ENCODE peak calls at places on chromosome 2, in ten cellular contexts. R is endothelial cell, C is thoracic aorta, J is sigmoid colon, N is astrocyte of the spinal cord, X is upper lobe of right lung, V is foreskin fibroblast, Z is NB4, H is MM.1S, G is progenitor cell of endocrine pancreas. E is an unnamed sample.

GRCh38 chr2:101473581-101473910 is 1.4 kb downstream of the RFX8 start:
- DNase-seq in R (no peak), C (no peak), J (no peak), N (peak; percentile 46), X (no peak), V (no peak), Z (no peak), H (no peak), G (no peak), E (no peak)

GRCh38 chr2:189142893-189143759 is 36.4 kb downstream of the COL5A2 start:
- DNase-seq in R (peak; percentile 57), C (no peak), J (no peak), N (no peak), X (no peak), V (peak; percentile 34), Z (peak; percentile 63), H (peak; percentile 49), G (no peak), E (no peak)

GRCh38 chr2:239918749-239919148 is 106.4 kb downstream of the NDUFA10 start:
- DNase-seq in R (no peak), C (no peak), J (no peak), N (no peak), X (peak; percentile 50), V (no peak), Z (no peak), H (no peak), G (no peak), E (peak; percentile 52)

GRCh38 chr2:72115361-72116080 is 32.1 kb downstream of the CYP26B1 start:
- DNase-seq in R (no peak), C (peak; percentile 73), J (peak; percentile 62), N (peak; percentile 83), X (peak; percentile 72), V (peak; percentile 82), Z (no peak), H (no peak), G (no peak), E (peak; percentile 76)

GRCh38 chr2:27800856-27801255 is 29.3 kb downstream of the MRPL33 start:
- DNase-seq in R (no peak), C (no peak), J (no peak), N (no peak), X (no peak), V (no peak), Z (no peak), H (no peak), G (no peak), E (no peak)

GRCh38 chr2:172865422-172865821 is 129.8 kb downstream of the RAPGEF4 start:
- DNase-seq in R (no peak), C (no peak), J (no peak), N (no peak), X (no peak), V (no peak), Z (peak; percentile 14), H (no peak), G (no peak), E (no peak)

GRCh38 chr2:231294578-231295362 is 96.3 kb downstream of the ARMC9 start:
- DNase-seq in R (no peak), C (no peak), J (no peak), N (no peak), X (no peak), V (no peak), Z (peak; percentile 80), H (no peak), G (no peak), E (no peak)

GRCh38 chr2:86621290-86621943 is 2.2 kb downstream of the RNF103 start:
- DNase-seq in R (no peak), C (no peak), J (no peak), N (peak; percentile 13), X (no peak), V (no peak), Z (peak; percentile 23), H (peak; percentile 18), G (no peak), E (no peak)

GRCh38 chr2:46036929-46037328 is 260.3 kb upstream of the EPAS1 start:
- DNase-seq in R (no peak), C (no peak), J (no peak), N (peak; percentile 92), X (no peak), V (peak; percentile 73), Z (no peak), H (no peak), G (no peak), E (no peak)

GRCh38 chr2:180208841-180209240 is 201.7 kb upstream of the CWC22 start:
- DNase-seq in R (no peak), C (no peak), J (no peak), N (peak; percentile 60), X (no peak), V (peak; percentile 29), Z (no peak), H (no peak), G (no peak), E (no peak)

GRCh38 chr2:38386377-38386776 is 9.3 kb upstream of the ATL2 start:
- DNase-seq in R (no peak), C (no peak), J (no peak), N (no peak), X (no peak), V (no peak), Z (peak; percentile 22), H (no peak), G (no peak), E (no peak)

GRCh38 chr2:141911485-141912066 is 219.2 kb downstream of the LRP1B start:
- DNase-seq in R (peak; percentile 30), C (no peak), J (no peak), N (peak; percentile 29), X (no peak), V (no peak), Z (peak; percentile 56), H (peak; percentile 66), G (peak; percentile 16), E (no peak)

GRCh38 chr2:201007584-201007998 is 44.1 kb upstream of the ORC2 start:
- DNase-seq in R (no peak), C (no peak), J (no peak), N (no peak), X (no peak), V (no peak), Z (no peak), H (no peak), G (no peak), E (no peak)

GRCh38 chr2:44553456-44553855 is 191.7 kb downstream of the CAMKMT start:
- DNase-seq in R (no peak), C (no peak), J (no peak), N (peak; percentile 59), X (no peak), V (peak; percentile 81), Z (no peak), H (no peak), G (no peak), E (no peak)

GRCh38 chr2:202635441-202636296 is 900 bp downstream of the FAM117B start:
- DNase-seq in R (peak; percentile 81), C (peak; percentile 38), J (peak; percentile 80), N (peak; percentile 40), X (peak; percentile 93), V (peak; percentile 44), Z (peak; percentile 86), H (peak; percentile 88), G (peak; percentile 76), E (peak; percentile 81)
- TF ChIP-seq CTCF in R (no peak), C (no peak), J (no peak), N (no peak), X (no peak), V (no peak), Z (no peak), H (no peak), G (no peak), E (peak; percentile 53)

GRCh38 chr2:230069418-230069817 is 694 bp upstream of the SLC16A14 start:
- DNase-seq in R (no peak), C (no peak), J (no peak), N (no peak), X (no peak), V (no peak), Z (no peak), H (no peak), G (no peak), E (no peak)
- TF ChIP-seq CTCF in R (no peak), C (no peak), J (no peak), N (no peak), X (no peak), V (no peak), Z (no peak), H (no peak), G (no peak), E (no peak)

GRCh38 chr2:11589316-11589940 is 55.6 kb downstream of the GREB1 start:
- DNase-seq in R (no peak), C (no peak), J (no peak), N (no peak), X (no peak), V (no peak), Z (peak; percentile 36), H (no peak), G (no peak), E (no peak)
- TF ChIP-seq CTCF in R (no peak), C (no peak), J (no peak), N (peak; percentile 5), X (peak; percentile 5), V (no peak), Z (peak; percentile 54), H (peak; percentile 15), G (no peak), E (no peak)

GRCh38 chr2:151637284-151637781 is 96.9 kb downstream of the NEB start:
- DNase-seq in R (no peak), C (no peak), J (no peak), N (no peak), X (no peak), V (no peak), Z (peak; percentile 91), H (peak; percentile 88), G (no peak), E (no peak)

GRCh38 chr2:151630372-151630771 is 103.9 kb downstream of the NEB start:
- DNase-seq in R (no peak), C (no peak), J (no peak), N (no peak), X (no peak), V (no peak), Z (no peak), H (no peak), G (no peak), E (no peak)

GRCh38 chr2:151638188-151638933 is 95.9 kb downstream of the NEB start:
- DNase-seq in R (no peak), C (no peak), J (no peak), N (no peak), X (no peak), V (no peak), Z (peak; percentile 31), H (peak; percentile 83), G (no peak), E (no peak)

GRCh38 chr2:151634726-151635467 is 99.4 kb downstream of the NEB start:
- DNase-seq in R (no peak), C (no peak), J (no peak), N (no peak), X (no peak), V (no peak), Z (no peak), H (no peak), G (no peak), E (no peak)

DNA sequence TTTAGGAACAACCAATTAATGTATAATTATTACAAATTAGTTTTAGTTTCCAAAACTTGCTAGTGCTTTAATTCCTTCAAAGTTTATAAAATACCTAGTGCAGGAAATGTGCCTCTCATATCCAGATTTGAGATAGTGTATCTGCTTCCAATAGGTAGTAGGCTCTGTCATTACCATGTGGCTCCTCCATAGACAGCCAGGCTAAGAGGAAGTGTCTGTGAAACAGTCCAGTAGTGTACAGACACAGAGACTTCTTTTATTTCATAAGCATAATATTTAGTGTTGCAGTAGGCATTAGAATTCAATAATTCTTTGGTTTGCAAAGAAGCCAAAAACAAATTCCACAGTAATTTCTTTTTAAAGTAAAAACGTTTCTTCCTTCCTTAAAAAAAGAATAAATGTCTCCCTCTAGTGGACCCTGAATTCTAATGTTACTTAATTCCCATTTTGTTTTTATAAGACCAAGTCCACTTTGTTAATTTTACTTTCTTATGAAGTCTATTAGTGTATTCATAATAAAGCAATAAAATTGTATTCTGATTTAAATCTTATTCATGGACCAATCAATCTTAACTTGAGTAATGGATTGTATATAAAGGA is 101.2 kb downstream of the NEB start:
- DNase-seq in R (no peak), C (no peak), J (no peak), N (peak; percentile 41), X (no peak), V (no peak), Z (peak; percentile 45), H (peak; percentile 48), G (no peak), E (no peak)
- TF ChIP-seq CTCF in R (peak; percentile 50), C (no peak), J (no peak), N (peak; percentile 34), X (peak; percentile 45), V (peak; percentile 21), Z (no peak), H (peak; percentile 51), G (peak; percentile 61), E (peak; percentile 72)